ENCODE peak calls at places on chromosomes 12 and 14, in four cellular contexts. T, H, V and G are unnamed samples.

GRCh38 chr12:14920475-14921126 is 17.7 kb downstream of the ERP27 start:
- DNase-seq in H (no peak), V (no peak), T (no peak), G (no peak)

GRCh38 chr12:78938341-78939084 is 73.9 kb downstream of the SYT1 start:
- DNase-seq in T (no peak), V (no peak), H (no peak), G (no peak)

GRCh38 chr12:28463396-28463795 is 273.1 kb downstream of the CCDC91 start:
- DNase-seq in H (no peak), T (no peak), V (no peak), G (no peak)

GRCh38 chr14:33404054-33404453 is 465.4 kb downstream of the NPAS3 start:
- DNase-seq in T (peak), H (no peak), V (no peak), G (peak)

GRCh38 chr12:93387780-93388179 is 10.1 kb downstream of the NUDT4 start:
- DNase-seq in H (no peak), V (no peak), T (peak), G (peak)

GRCh38 chr12:11991604-11992003 is 79.1 kb upstream of the BCL2L14 start:
- DNase-seq in V (no peak), T (no peak), H (no peak), G (peak)

GRCh38 chr12:119594399-119594730 is 791 bp downstream of the TMEM233 start:
- DNase-seq in H (peak), V (no peak), T (no peak), G (no peak)

GRCh38 chr12:12476836-12477531 is 85.7 kb downstream of the DUSP16 start:
- DNase-seq in H (no peak), T (no peak), V (no peak), G (no peak)

GRCh38 chr12:45605624-45606023 is 123.9 kb upstream of the ARID2 start:
- DNase-seq in H (no peak), V (no peak), T (no peak), G (no peak)

GRCh38 chr12:1527789-1528188 is 66.6 kb downstream of the FBXL14 start:
- DNase-seq in H (no peak), V (no peak), T (peak), G (peak)

GRCh38 chr12:1529862-1530591 is 64.4 kb downstream of the FBXL14 start:
- DNase-seq in V (no peak), H (no peak), T (no peak), G (no peak)

GRCh38 chr12:1528791-1529190 is 65.6 kb downstream of the FBXL14 start:
- DNase-seq in H (no peak), V (no peak), T (no peak), G (no peak)

GRCh38 chr12:1530592-1531159 is 63.7 kb downstream of the FBXL14 start:
- DNase-seq in T (no peak), V (no peak), H (no peak), G (no peak)

DNA sequence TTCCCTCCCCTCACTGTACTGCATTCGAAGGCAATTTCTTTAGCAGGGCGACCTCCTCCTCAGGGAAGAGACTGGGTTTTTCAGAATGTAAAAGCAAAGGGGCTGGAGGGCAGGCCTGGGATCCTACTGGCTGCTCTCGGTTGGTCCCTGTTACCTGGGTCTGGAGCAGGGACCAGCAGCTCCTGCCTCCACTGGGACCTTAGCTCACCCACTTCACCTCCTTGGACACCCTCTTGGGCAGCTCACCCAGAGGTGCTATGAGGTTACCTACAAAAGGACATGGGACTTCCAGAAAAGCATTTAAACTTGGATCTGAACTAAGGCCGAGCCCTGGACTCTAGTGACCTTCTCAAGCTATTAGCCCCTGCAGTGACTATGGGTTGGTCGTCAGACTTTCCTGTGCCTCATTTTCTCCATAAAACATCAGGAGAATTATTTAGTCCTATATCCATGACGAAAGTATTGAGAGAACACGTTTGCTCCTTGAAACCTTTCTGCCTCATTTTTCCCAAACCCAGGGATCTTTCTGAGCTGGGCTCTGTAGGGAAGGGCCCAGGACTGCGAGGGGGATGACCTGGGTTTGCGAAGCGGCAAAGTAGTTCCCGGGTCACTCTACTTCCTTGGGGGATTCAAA is 65.0 kb downstream of the FBXL14 start:
- DNase-seq in T (no peak), V (no peak), H (no peak), G (no peak)
- H3K4me3 ChIP-seq in T (no peak), V (peak), H (peak), G (no peak)

GRCh38 chr12:21940972-21941521 is at the start of gene ABCC9:
- DNase-seq in T (peak), V (no peak), H (peak), G (peak)
- H3K4me3 ChIP-seq in T (peak), V (peak), H (peak), G (peak)

DNA sequence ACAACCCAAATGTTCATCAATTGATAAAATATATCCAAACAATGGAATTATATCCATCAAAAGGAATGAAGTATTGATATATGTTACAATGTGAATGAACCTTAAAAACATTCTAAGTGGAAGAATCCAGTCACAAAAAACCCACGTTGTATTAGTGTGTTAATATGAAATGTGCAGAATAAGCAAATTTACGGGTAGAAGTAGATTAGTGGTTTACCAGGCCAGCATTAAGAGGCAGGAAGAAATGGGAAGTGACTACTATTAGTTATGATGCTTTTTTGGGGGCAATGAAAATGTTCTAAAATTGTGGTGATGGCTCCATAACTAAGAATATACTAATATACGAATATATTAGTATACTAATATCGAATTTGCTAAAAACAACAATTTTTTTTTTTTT is 1.5 kb downstream of the COX16 start:
- DNase-seq in V (no peak), H (no peak), T (no peak), G (no peak)
- H3K4me3 ChIP-seq in V (no peak), H (no peak), T (no peak), G (no peak)

GRCh38 chr12:104218935-104219334 is 3.4 kb downstream of the TXNRD1 start:
- DNase-seq in H (no peak), T (peak), V (no peak), G (peak)

GRCh38 chr12:104213952-104214351 is 1.6 kb upstream of the TXNRD1 start:
- DNase-seq in H (no peak), T (no peak), V (no peak), G (no peak)

GRCh38 chr12:104216461-104217058 is 981 bp downstream of the TXNRD1 start:
- DNase-seq in T (no peak), V (no peak), H (no peak), G (no peak)

GRCh38 chr12:104212516-104212915 is 3.1 kb upstream of the TXNRD1 start:
- DNase-seq in T (no peak), H (no peak), V (no peak), G (no peak)

DNA sequence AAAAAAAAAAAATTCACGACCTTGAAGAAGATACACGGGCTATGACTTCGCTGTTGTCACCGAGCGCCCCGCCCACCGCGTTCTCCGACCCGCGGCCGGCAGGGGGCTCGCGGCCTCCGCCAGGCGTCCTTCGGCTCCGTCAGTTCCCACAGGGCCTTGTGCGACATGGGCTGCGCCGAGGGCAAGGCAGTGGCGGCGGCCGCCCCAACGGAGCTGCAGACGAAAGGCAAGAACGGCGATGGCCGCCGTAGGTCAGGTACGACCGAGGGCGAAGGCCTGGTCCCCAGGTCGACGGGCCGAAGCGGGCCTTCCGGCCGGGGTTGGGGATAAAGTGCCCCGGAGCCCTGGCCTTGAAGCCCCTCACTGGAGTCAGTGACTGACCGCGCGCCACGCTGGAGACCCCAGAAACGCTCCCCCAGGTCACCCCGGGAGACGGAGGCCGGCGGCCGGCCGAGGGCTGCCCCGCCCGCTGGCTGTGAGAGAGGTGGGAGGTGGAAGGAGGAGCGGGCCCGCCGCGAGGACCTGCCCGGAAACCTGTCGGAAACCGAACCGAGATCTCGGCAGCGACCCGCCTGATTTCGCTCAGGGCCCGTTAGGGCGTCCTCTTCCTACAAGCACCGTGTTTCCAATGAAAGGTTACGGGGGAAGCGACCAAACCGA is at the start of gene TXNRD1:
- DNase-seq in T (peak), H (peak), V (peak), G (peak)
- H3K4me3 ChIP-seq in T (peak), H (peak), V (peak), G (peak)

GRCh38 chr12:69318225-69318624 is 30.0 kb upstream of the LYZ start:
- DNase-seq in V (no peak), T (no peak), H (no peak), G (no peak)

GRCh38 chr12:69324797-69325466 is 23.2 kb upstream of the LYZ start:
- DNase-seq in V (no peak), H (no peak), T (no peak), G (no peak)

GRCh38 chr12:69321356-69321755 is 26.8 kb upstream of the LYZ start:
- DNase-seq in H (no peak), T (no peak), V (no peak), G (no peak)
- H3K4me3 ChIP-seq in H (no peak), T (no peak), V (no peak), G (no peak)

GRCh38 chr12:64779349-64779974 is 20.3 kb upstream of the GNS start:
- DNase-seq in T (no peak), H (no peak), V (no peak), G (no peak)

GRCh38 chr12:64780531-64781373 is 21.5 kb upstream of the GNS start:
- DNase-seq in T (no peak), H (peak), V (no peak), G (peak)

GRCh38 chr12:64781374-64782029 is 22.3 kb upstream of the GNS start:
- DNase-seq in T (no peak), H (peak), V (no peak), G (no peak)

GRCh38 chr12:64782181-64782580 is 23.0 kb upstream of the GNS start:
- DNase-seq in H (no peak), T (no peak), V (no peak), G (no peak)

DNA sequence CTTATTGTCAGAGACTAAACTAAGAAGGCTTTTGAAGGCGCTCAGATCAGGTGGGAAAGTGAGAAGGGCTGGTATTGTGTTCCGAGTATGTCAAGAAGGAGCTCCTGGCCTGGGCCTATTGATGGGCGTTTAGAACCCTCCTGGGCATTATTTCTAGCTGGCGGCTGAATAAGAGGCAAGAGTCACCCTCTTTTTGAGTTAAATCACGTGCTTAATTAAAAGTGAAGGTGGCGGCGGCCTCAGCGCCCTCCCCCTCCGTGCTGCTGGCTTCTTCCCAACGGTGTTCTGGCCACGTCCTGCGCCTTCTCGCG is 21.0 kb upstream of the GNS start:
- DNase-seq in V (no peak), T (no peak), H (no peak), G (no peak)
- H3K4me3 ChIP-seq in V (peak), T (peak), H (peak), G (peak)

DNA sequence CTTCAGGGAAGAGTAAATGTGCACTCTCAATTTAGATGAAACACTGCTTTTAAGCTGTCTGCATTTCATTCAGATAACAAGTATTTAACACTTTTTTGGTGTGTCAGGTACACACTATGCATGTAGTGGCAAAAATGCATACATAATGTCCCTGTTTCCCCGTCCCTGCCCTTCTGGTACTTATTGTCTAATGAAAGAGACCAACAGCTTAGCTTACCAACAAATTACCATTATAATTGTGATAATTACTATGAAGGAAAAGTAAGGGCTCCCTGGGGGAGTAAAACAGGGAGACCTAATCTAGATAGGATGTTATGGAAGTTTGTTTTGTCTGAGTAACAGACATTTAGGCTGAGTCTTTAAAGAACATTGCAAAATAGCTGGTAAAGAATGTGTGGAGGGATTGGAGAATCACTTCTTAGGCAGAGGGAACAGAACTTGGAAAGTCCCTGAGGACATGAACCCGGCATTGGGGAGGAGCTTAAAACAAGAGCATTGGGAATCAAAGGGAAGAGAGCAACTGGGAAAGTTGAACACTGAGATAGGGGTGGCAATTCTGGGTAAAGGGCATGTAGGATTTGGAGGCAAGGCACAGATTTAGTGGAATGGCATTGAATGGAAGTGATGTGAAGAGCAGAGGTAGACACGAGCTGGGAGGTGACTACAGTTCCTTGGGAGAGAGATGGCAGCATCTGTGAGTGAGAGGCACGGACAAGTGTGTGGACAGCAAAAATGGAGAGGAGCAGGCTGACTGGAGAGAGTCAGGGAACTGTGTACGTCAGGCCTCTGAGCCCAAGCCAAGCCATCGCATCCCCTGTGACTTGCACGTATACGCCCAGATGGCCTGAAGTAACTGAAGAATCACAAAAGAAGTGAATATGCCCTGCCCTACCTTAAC is 181.6 kb downstream of the GRIP1 start:
- DNase-seq in T (peak), V (no peak), H (no peak), G (peak)
- H3K4me3 ChIP-seq in T (no peak), V (no peak), H (no peak), G (no peak)

GRCh38 chr14:22812744-22813143 is 2.5 kb downstream of the SLC7A7 start:
- DNase-seq in T (no peak), H (no peak), V (no peak), G (no peak)
- H3K4me3 ChIP-seq in T (no peak), H (no peak), V (no peak), G (no peak)

GRCh38 chr12:109719123-109720022 is 5.7 kb downstream of the FAM222A start:
- DNase-seq in V (no peak), T (no peak), H (no peak), G (peak)
- H3K4me3 ChIP-seq in V (no peak), T (no peak), H (no peak), G (no peak)

GRCh38 chr14:90556666-90557450 is 160.0 kb downstream of the CALM1 start:
- DNase-seq in T (no peak), V (no peak), H (no peak), G (no peak)

GRCh38 chr14:90557516-90557915 is 160.7 kb downstream of the CALM1 start:
- DNase-seq in H (no peak), T (no peak), V (no peak), G (no peak)

GRCh38 chr14:90554341-90554740 is 157.5 kb downstream of the CALM1 start:
- DNase-seq in T (peak), H (no peak), V (no peak), G (peak)

GRCh38 chr14:90555126-90556049 is 158.6 kb downstream of the CALM1 start:
- DNase-seq in V (no peak), T (no peak), H (no peak), G (no peak)

GRCh38 chr14:90556050-90556477 is 159.2 kb downstream of the CALM1 start:
- DNase-seq in V (no peak), H (peak), T (no peak), G (no peak)
- H3K4me3 ChIP-seq in V (no peak), H (no peak), T (no peak), G (no peak)